ENCODE peak calls at places on chromosomes 4 and X, in four cellular contexts. One of them, this sample, is unnamed.

GRCh38 chr4:12846368-12846767 is 637.8 kb downstream of the RAB28 start:
- DNase-seq in fibroblast of lung: no peak
- DNase-seq in mucosa of descending colon: no peak
- DNase-seq in kidney: no peak
- DNase-seq in this sample: no peak

GRCh38 chrX:41352329-41352801 is 18.4 kb downstream of the DDX3X start:
- DNase-seq in mucosa of descending colon: no peak
- DNase-seq in fibroblast of lung: no peak
- DNase-seq in kidney: no peak
- DNase-seq in this sample: no peak

GRCh38 chrX:111728096-111728495 is 47.1 kb downstream of the ALG13 start:
- DNase-seq in kidney: no peak
- DNase-seq in mucosa of descending colon: no peak
- DNase-seq in fibroblast of lung: no peak
- DNase-seq in this sample: no peak

GRCh38 chrX:136636121-136636520 is 11.8 kb upstream of the CD40LG start:
- DNase-seq in fibroblast of lung: no peak
- DNase-seq in kidney: no peak
- DNase-seq in mucosa of descending colon: no peak
- DNase-seq in this sample: peak; percentile 13

GRCh38 chr4:168335621-168336020 is 17.1 kb upstream of the DDX60 start:
- DNase-seq in fibroblast of lung: peak; percentile 53
- DNase-seq in mucosa of descending colon: no peak
- DNase-seq in kidney: no peak
- DNase-seq in this sample: no peak

GRCh38 chr4:28073860-28074555 is 1213.4 kb downstream of the STIM2 start:
- DNase-seq in kidney: no peak
- DNase-seq in fibroblast of lung: no peak
- DNase-seq in mucosa of descending colon: no peak
- DNase-seq in this sample: no peak

GRCh38 chr4:186204611-186205144 is 13.3 kb downstream of the CYP4V2 start:
- DNase-seq in mucosa of descending colon: peak; percentile 70
- DNase-seq in kidney: no peak
- DNase-seq in fibroblast of lung: no peak
- DNase-seq in this sample: no peak

GRCh38 chr4:10105421-10105820 is 11.2 kb downstream of the WDR1 start:
- DNase-seq in fibroblast of lung: no peak
- DNase-seq in kidney: no peak
- DNase-seq in mucosa of descending colon: no peak
- DNase-seq in this sample: no peak

GRCh38 chrX:123481908-123482873 is 250.7 kb downstream of the THOC2 start:
- DNase-seq in mucosa of descending colon: no peak
- DNase-seq in fibroblast of lung: peak; percentile 54
- DNase-seq in kidney: no peak
- DNase-seq in this sample: no peak

GRCh38 chr4:32226201-32226600 is 1506.0 kb downstream of the PCDH7 start:
- DNase-seq in fibroblast of lung: peak; percentile 54
- DNase-seq in kidney: no peak
- DNase-seq in mucosa of descending colon: no peak
- DNase-seq in this sample: no peak

GRCh38 chrX:77493677-77494553 is 46.7 kb downstream of the FGF16 start:
- DNase-seq in fibroblast of lung: peak; percentile 73
- DNase-seq in mucosa of descending colon: no peak
- DNase-seq in kidney: no peak
- DNase-seq in this sample: peak; percentile 78

GRCh38 chrX:130049821-130050220 is 60.5 kb downstream of the ELF4 start:
- DNase-seq in fibroblast of lung: no peak
- DNase-seq in kidney: no peak
- DNase-seq in mucosa of descending colon: no peak
- DNase-seq in this sample: no peak

GRCh38 chrX:119488749-119489148 is 20.5 kb downstream of the SLC25A5 start:
- DNase-seq in mucosa of descending colon: no peak
- DNase-seq in kidney: no peak
- DNase-seq in fibroblast of lung: peak; percentile 59
- DNase-seq in this sample: peak; percentile 45

GRCh38 chr4:159101983-159102622 is 776 bp upstream of the RAPGEF2 start:
- DNase-seq in kidney: no peak
- DNase-seq in fibroblast of lung: no peak
- DNase-seq in mucosa of descending colon: no peak
- DNase-seq in this sample: no peak

GRCh38 chr4:182448281-182449151 is 205.3 kb downstream of the TENM3 start:
- DNase-seq in kidney: peak; percentile 94
- DNase-seq in fibroblast of lung: peak; percentile 92
- DNase-seq in mucosa of descending colon: peak; percentile 76
- DNase-seq in this sample: peak; percentile 95

GRCh38 chr4:79248610-79249009 is 77.3 kb downstream of the NAA11 start:
- DNase-seq in kidney: peak; percentile 46
- DNase-seq in fibroblast of lung: no peak
- DNase-seq in mucosa of descending colon: no peak
- DNase-seq in this sample: no peak

GRCh38 chrX:48492293-48492910 is 16.4 kb upstream of the PORCN start:
- DNase-seq in mucosa of descending colon: no peak
- DNase-seq in kidney: peak; percentile 74
- DNase-seq in fibroblast of lung: no peak
- DNase-seq in this sample: no peak

GRCh38 chrX:130295519-130296314 is 27.0 kb upstream of the ZNF280C start:
- DNase-seq in mucosa of descending colon: no peak
- DNase-seq in kidney: no peak
- DNase-seq in fibroblast of lung: peak; percentile 41
- DNase-seq in this sample: no peak

GRCh38 chrX:16931371-16931770 is 15.1 kb upstream of the REPS2 start:
- DNase-seq in mucosa of descending colon: no peak
- DNase-seq in fibroblast of lung: no peak
- DNase-seq in kidney: no peak
- DNase-seq in this sample: no peak

GRCh38 chr4:41324861-41325260 is 68.1 kb downstream of the UCHL1 start:
- DNase-seq in fibroblast of lung: no peak
- DNase-seq in mucosa of descending colon: no peak
- DNase-seq in kidney: no peak
- DNase-seq in this sample: no peak
- TF ChIP-seq CTCF in fibroblast of lung: no peak
- TF ChIP-seq CTCF in mucosa of descending colon: no peak
- TF ChIP-seq CTCF in kidney: no peak
- TF ChIP-seq CTCF in this sample: no peak

DNA sequence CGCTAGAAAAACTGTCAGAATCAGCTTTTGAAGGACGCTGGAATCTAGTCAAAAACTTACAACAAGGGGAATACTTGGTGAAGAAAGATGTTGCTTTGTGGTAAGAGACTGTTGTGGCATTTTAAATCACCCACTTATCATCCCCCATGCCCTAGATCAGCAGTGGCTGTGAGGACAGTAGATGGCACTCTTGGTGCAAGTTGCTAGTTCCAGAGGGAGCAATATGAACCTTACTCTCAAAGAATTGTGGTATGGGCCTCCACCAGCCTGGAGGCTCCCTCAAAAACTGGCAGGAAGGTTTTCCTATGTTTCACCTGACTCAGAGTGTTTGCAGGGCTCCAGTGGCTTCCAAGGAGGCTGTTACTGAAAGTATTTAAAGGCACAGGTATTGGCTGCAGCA is 37.7 kb upstream of the SLC16A2 start:
- DNase-seq in mucosa of descending colon: no peak
- DNase-seq in kidney: no peak
- DNase-seq in fibroblast of lung: peak; percentile 62
- DNase-seq in this sample: peak; percentile 17
- TF ChIP-seq CTCF in mucosa of descending colon: no peak
- TF ChIP-seq CTCF in kidney: peak; percentile 48
- TF ChIP-seq CTCF in fibroblast of lung: peak; percentile 71
- TF ChIP-seq CTCF in this sample: no peak

GRCh38 chrX:34521563-34521962 is 135.5 kb downstream of the TMEM47 start:
- DNase-seq in kidney: no peak
- DNase-seq in mucosa of descending colon: no peak
- DNase-seq in fibroblast of lung: peak; percentile 0
- DNase-seq in this sample: no peak
- TF ChIP-seq CTCF in kidney: no peak
- TF ChIP-seq CTCF in mucosa of descending colon: no peak
- TF ChIP-seq CTCF in fibroblast of lung: no peak
- TF ChIP-seq CTCF in this sample: no peak

DNA sequence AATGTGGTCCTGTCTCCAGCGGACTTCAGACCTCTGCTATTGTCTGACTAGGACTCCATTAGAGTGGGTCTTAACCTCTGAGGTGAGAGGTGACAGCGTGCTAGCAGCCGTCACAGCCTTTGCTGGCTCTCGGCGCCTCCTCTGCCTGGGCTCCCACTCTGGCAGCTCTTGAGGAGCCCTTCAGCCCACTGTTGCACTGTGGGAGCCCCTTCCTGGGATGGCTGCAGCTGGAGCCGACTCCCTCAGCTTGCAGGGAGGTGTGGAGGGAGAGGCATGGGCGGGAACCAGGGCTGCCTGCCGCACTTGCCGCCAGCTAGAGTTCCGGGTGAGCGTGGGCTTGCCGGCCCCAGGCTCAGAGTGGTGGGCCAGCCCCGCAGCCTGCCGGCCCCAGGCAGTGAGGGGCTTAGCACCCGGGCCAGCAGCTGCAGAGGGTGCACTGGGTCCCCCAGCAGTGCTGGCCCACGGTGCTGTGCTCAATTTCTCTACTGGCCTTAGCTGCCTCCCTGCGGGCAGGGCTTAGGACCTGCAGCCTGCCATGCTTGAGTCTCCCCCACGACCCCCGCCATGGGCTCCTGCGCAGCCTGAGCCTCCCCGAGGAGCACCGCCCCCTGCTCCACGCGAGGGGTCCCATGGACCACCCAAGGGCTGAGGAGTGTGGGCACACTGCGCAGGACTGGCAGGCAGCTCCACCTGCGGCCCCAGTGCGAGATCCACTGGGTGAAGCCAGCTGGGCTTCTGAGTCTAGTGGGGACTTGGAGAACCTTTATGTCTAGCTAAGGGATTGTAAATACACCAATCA is 163.4 kb upstream of the ITM2A start:
- DNase-seq in mucosa of descending colon: no peak
- DNase-seq in fibroblast of lung: no peak
- DNase-seq in kidney: peak; percentile 60
- DNase-seq in this sample: no peak
- TF ChIP-seq CTCF in mucosa of descending colon: no peak
- TF ChIP-seq CTCF in fibroblast of lung: no peak
- TF ChIP-seq CTCF in kidney: no peak
- TF ChIP-seq CTCF in this sample: no peak

GRCh38 chr4:176789955-176790354 is 2.8 kb downstream of the VEGFC start:
- DNase-seq in kidney: no peak
- DNase-seq in fibroblast of lung: peak; percentile 89
- DNase-seq in mucosa of descending colon: no peak
- DNase-seq in this sample: no peak

GRCh38 chr4:176790398-176790797 is 2.3 kb downstream of the VEGFC start:
- DNase-seq in kidney: no peak
- DNase-seq in mucosa of descending colon: no peak
- DNase-seq in fibroblast of lung: no peak
- DNase-seq in this sample: no peak

GRCh38 chr4:176793060-176793605 is 411 bp upstream of the VEGFC start:
- DNase-seq in kidney: no peak
- DNase-seq in mucosa of descending colon: peak; percentile 50
- DNase-seq in fibroblast of lung: no peak
- DNase-seq in this sample: no peak

GRCh38 chr4:176792348-176793059 is at the start of gene VEGFC:
- DNase-seq in mucosa of descending colon: peak; percentile 50
- DNase-seq in fibroblast of lung: peak; percentile 80
- DNase-seq in kidney: peak; percentile 75
- DNase-seq in this sample: peak; percentile 79

DNA sequence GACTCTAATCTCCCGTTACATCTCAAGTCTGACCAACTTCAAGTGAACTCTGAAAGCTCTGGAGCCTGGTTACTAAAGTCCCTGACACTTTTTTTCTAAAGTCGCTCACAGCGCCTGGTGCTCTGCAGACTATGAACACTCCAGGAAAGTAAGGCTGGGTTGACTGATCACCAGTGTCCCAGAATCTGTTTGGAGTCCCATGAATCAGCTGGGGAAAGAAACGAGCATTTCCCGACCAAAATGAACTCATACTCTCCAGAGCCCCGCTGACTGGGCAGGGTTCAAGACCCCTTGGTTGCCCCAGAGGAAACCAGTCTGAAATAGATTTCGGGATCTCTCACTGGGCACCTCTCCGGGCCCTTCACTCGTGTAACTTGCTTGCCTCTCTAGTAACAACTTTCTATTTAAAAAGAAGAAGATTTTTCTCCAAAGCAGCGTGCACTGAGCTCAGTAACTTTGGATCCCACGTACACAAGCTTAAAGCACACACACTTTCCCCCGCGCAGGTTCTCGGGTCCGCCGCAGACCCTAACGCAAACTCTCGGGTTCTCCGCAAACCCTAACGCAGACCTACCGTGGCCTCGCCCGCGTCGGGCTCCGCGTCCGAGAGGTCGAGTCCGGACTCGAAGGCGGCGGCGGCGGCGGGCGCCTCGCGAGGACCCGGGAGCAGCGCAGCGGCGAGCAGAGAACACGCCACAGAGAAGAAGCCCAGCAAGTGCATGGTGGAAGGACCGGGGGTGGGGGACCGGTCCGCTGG is 953 bp downstream of the VEGFC start:
- DNase-seq in mucosa of descending colon: no peak
- DNase-seq in kidney: peak; percentile 72
- DNase-seq in fibroblast of lung: peak; percentile 75
- DNase-seq in this sample: peak; percentile 65
- TF ChIP-seq CTCF in mucosa of descending colon: no peak
- TF ChIP-seq CTCF in kidney: no peak
- TF ChIP-seq CTCF in fibroblast of lung: no peak
- TF ChIP-seq CTCF in this sample: no peak

GRCh38 chr4:104811727-104812126 is 317.0 kb upstream of the CXXC4 start:
- DNase-seq in fibroblast of lung: no peak
- DNase-seq in mucosa of descending colon: no peak
- DNase-seq in kidney: no peak
- DNase-seq in this sample: peak; percentile 13
- TF ChIP-seq CTCF in fibroblast of lung: no peak
- TF ChIP-seq CTCF in mucosa of descending colon: no peak
- TF ChIP-seq CTCF in kidney: no peak
- TF ChIP-seq CTCF in this sample: peak; percentile 40

GRCh38 chr4:114512595-114513295 is 85.9 kb upstream of the UGT8 start:
- DNase-seq in mucosa of descending colon: no peak
- DNase-seq in kidney: no peak
- DNase-seq in fibroblast of lung: no peak
- DNase-seq in this sample: no peak

DNA sequence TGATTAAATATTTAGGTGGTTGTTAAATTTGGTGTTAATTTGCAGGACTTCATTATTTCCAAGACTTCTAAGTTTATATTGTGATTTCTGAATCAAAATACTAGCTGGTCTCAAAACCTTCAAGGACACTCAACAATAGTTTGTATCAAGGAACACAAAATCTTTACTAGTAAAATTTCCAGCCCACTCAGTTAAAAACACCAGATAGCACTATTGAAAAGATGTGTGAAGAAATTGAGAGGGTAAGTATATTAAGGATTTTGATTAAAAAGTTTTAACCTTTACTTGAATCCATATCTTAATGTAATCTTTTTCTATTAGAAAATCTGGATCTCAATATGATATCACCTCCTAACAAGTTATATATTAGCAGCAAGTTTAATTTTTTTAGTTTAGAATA is 89.3 kb upstream of the UGT8 start:
- DNase-seq in fibroblast of lung: no peak
- DNase-seq in mucosa of descending colon: no peak
- DNase-seq in kidney: no peak
- DNase-seq in this sample: no peak
- TF ChIP-seq CTCF in fibroblast of lung: no peak
- TF ChIP-seq CTCF in mucosa of descending colon: no peak
- TF ChIP-seq CTCF in kidney: peak; percentile 18
- TF ChIP-seq CTCF in this sample: no peak

GRCh38 chr4:81404294-81404693 is 67.4 kb downstream of the RASGEF1B start:
- DNase-seq in mucosa of descending colon: no peak
- DNase-seq in fibroblast of lung: peak; percentile 15
- DNase-seq in kidney: no peak
- DNase-seq in this sample: no peak
- TF ChIP-seq CTCF in mucosa of descending colon: no peak
- TF ChIP-seq CTCF in fibroblast of lung: peak; percentile 26
- TF ChIP-seq CTCF in kidney: no peak
- TF ChIP-seq CTCF in this sample: no peak

This sample was measured in glutamatergic neuron.